ENCODE peak calls at places on chromosomes 13 and 19, in ten cellular contexts. K, Q, E, M, H, I, D, F, J and Y are unnamed samples.

GRCh38 chr19:6233827-6234511 is 45.8 kb downstream of the MLLT1 start:
- DNase-seq in K (no peak), E (peak; percentile 44), J (peak; percentile 84), Q (no peak), M (no peak), I (no peak), F (no peak), D (no peak), H (no peak), Y (peak; percentile 69)

GRCh38 chr13:98155475-98156111 is 12.7 kb downstream of the FARP1 start:
- DNase-seq in I (peak; percentile 30), Q (no peak), F (no peak), H (peak; percentile 67), E (peak; percentile 78), J (no peak), K (no peak), M (no peak), D (no peak), Y (peak; percentile 72)

GRCh38 chr13:25371608-25372274 is at the start of gene ATP8A2:
- DNase-seq in J (no peak), M (no peak), Q (peak; percentile 45), F (no peak), H (no peak), D (no peak), K (no peak), E (no peak), I (no peak), Y (no peak)

GRCh38 chr13:30043631-30043925 is 193.2 kb upstream of the UBL3 start:
- DNase-seq in K (no peak), M (no peak), F (no peak), H (no peak), E (no peak), D (no peak), Q (no peak), I (peak; percentile 25), J (no peak), Y (no peak)

GRCh38 chr19:1471514-1472107 is 7.4 kb downstream of the C19orf25 start:
- DNase-seq in E (no peak), J (no peak), H (no peak), M (no peak), D (no peak), F (no peak), Q (no peak), I (no peak), K (no peak), Y (no peak)

GRCh38 chr13:95154441-95154886 is 146.8 kb downstream of the ABCC4 start:
- DNase-seq in I (peak; percentile 90), H (no peak), E (peak; percentile 15), Q (no peak), D (no peak), M (no peak), F (peak; percentile 67), J (no peak), K (no peak), Y (no peak)

GRCh38 chr19:16895467-16896097 is 6.8 kb downstream of the F2RL3 start:
- DNase-seq in I (no peak), Q (peak; percentile 62), F (no peak), H (peak; percentile 3), M (no peak), K (no peak), D (no peak), E (peak; percentile 23), J (peak; percentile 48), Y (no peak)

GRCh38 chr19:40320558-40320935 is 27.6 kb downstream of the C19orf47 start:
- DNase-seq in Q (no peak), D (no peak), K (no peak), H (no peak), J (no peak), I (no peak), F (no peak), M (no peak), E (no peak), Y (no peak)

GRCh38 chr13:96020155-96020575 is 33.0 kb downstream of the UGGT2 start:
- DNase-seq in I (peak; percentile 63), K (peak; percentile 57), D (peak; percentile 54), M (no peak), E (peak; percentile 84), H (peak; percentile 79), Q (no peak), F (peak; percentile 50), J (peak; percentile 70), Y (peak; percentile 70)

GRCh38 chr19:48672994-48673393 is at the start of gene NTN5:
- DNase-seq in Q (peak; percentile 25), M (no peak), F (no peak), K (no peak), H (no peak), D (no peak), J (no peak), I (no peak), E (no peak), Y (no peak)

GRCh38 chr19:42277821-42278809 is 9.1 kb downstream of the CIC start:
- DNase-seq in J (no peak), H (peak; percentile 22), I (peak; percentile 66), Q (no peak), K (peak; percentile 46), M (no peak), D (no peak), F (peak; percentile 67), E (peak; percentile 74), Y (no peak)

GRCh38 chr13:95254341-95254740 is 46.9 kb downstream of the ABCC4 start:
- DNase-seq in F (peak; percentile 65), Q (no peak), H (no peak), E (no peak), M (no peak), D (no peak), K (no peak), I (peak; percentile 77), J (no peak), Y (peak; percentile 36)

GRCh38 chr13:107977175-107977574 is 238.2 kb downstream of the LIG4 start:
- DNase-seq in E (no peak), I (no peak), H (no peak), M (no peak), F (no peak), D (no peak), J (no peak), K (no peak), Q (no peak), Y (no peak)

GRCh38 chr19:46081928-46082727 is 41.3 kb upstream of the IGFL4 start:
- DNase-seq in E (peak; percentile 79), H (peak; percentile 65), D (peak; percentile 45), M (no peak), F (peak; percentile 46), I (peak; percentile 55), Q (no peak), K (no peak), J (peak; percentile 73), Y (peak; percentile 79)

GRCh38 chr13:100540621-100541020 is 48.0 kb downstream of the GGACT start:
- DNase-seq in D (no peak), F (no peak), Q (no peak), E (peak; percentile 24), J (no peak), M (no peak), K (no peak), H (peak; percentile 31), I (no peak), Y (no peak)

GRCh38 chr13:97327071-97327470 is 104.9 kb downstream of the MBNL2 start:
- DNase-seq in Q (no peak), F (no peak), K (no peak), E (no peak), J (no peak), H (no peak), D (no peak), I (no peak), M (no peak), Y (no peak)

GRCh38 chr13:35712907-35713685 is 236.6 kb upstream of the MAB21L1 start:
- DNase-seq in E (no peak), M (no peak), I (peak; percentile 19), D (no peak), Q (no peak), K (no peak), F (no peak), J (peak; percentile 14), H (peak; percentile 43), Y (no peak)
- TF ChIP-seq CTCF in E (no peak), M (no peak), I (no peak), D (no peak), Q (no peak), K (no peak), F (no peak), J (no peak), H (no peak), Y (no peak)

DNA sequence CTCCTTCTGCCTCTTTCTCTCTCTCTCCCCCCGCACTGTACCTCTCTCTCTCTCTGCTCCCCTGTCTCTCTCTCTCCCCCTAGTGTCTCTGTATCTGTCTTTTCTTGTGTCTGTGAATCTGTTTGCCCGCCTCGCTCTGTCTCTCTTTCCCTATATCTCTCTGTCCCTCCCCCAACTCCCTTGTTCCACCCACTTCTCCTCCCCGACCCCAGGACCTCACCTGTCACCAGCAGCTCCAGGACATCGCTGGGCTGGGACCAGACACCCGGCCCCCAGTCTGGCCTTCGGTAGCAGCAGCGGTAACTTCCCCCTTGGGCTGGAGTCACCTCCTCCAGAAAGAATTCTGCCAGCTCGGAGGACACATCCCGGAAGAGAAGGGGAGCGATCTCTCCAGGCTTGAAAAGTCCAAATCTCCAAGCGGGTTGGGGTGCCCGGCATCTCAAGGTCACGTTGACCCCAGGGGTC is 3.9 kb downstream of the OSCAR start:
- DNase-seq in D (no peak), Q (peak; percentile 44), I (peak; percentile 20), J (no peak), E (peak; percentile 57), F (no peak), H (peak; percentile 51), K (peak; percentile 53), M (no peak), Y (no peak)
- TF ChIP-seq CTCF in D (no peak), Q (no peak), I (peak; percentile 21), J (no peak), E (peak; percentile 49), F (no peak), H (peak; percentile 51), K (no peak), M (peak; percentile 7), Y (no peak)

GRCh38 chr13:22915442-22916082 is 265.2 kb upstream of the SGCG start:
- DNase-seq in E (peak; percentile 49), I (peak; percentile 23), M (no peak), H (peak; percentile 48), F (peak; percentile 23), D (peak; percentile 51), J (no peak), K (no peak), Q (peak; percentile 78), Y (peak; percentile 0)
- TF ChIP-seq CTCF in E (no peak), I (peak; percentile 11), M (no peak), H (no peak), F (no peak), D (no peak), J (no peak), K (no peak), Q (no peak), Y (no peak)

DNA sequence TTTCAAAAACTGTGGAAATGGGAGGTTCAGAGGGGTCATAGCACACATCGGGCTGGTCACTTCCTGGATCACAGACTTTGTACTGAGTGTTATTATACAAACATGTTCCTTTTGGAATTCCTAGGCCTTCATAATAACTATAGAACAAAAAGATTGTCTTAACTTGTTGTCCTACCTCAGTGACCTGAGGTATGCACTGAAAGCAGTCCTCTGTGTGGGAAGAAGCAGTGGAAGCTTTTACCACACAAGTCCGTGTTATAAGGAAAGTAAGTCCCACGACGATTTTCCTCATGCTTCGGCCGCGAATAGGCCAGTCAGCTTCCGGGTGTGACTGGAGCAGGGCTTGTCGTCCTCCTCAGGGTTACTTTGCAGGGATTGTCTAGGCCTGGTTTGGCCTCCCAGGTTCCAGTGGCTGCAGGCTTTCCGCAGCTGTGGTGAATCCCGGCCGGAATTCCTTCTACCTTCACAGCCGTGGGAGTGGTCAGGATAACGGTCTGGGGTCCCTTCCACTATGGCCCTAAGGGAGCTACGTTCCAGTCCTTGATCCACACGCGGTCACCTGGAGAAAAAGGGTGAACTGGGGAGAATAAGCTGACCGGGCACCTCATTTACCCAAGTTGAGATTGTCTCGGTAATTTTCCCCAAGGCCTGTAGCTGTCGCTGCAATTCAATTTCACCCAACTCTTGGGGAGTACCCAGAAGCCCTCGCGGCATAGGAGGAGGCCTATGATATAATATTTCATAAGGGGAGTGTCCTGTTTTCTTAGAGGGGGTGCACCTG is 16.0 kb downstream of the NAPSA start:
- DNase-seq in K (no peak), F (no peak), D (no peak), H (no peak), E (no peak), Q (no peak), I (no peak), J (no peak), M (no peak), Y (no peak)
- TF ChIP-seq CTCF in K (no peak), F (no peak), D (no peak), H (no peak), E (no peak), Q (no peak), I (peak; percentile 29), J (no peak), M (no peak), Y (no peak)